ENCODE peak calls at places on chromosomes 4 and X, in ten cellular contexts. One of them, this sample, is unnamed.

GRCh38 chrX:118593407-118593806 is 97.8 kb downstream of the DOCK11 start:
- DNase-seq in choroid plexus epithelial cell: no peak
- DNase-seq in thyroid gland: no peak
- DNase-seq in mucosa of descending colon: no peak
- DNase-seq in AG10803: no peak
- DNase-seq in neural progenitor cell: no peak
- DNase-seq in HFF-Myc: no peak
- DNase-seq in aorta: no peak
- DNase-seq in WERI-Rb-1: no peak
- DNase-seq in fibroblast of the aortic adventitia: no peak
- DNase-seq in this sample: no peak

GRCh38 chr4:13367244-13367643 is 116.9 kb downstream of the RAB28 start:
- DNase-seq in mucosa of descending colon: no peak
- DNase-seq in aorta: no peak
- DNase-seq in AG10803: no peak
- DNase-seq in HFF-Myc: no peak
- DNase-seq in choroid plexus epithelial cell: no peak
- DNase-seq in neural progenitor cell: no peak
- DNase-seq in fibroblast of the aortic adventitia: no peak
- DNase-seq in WERI-Rb-1: no peak
- DNase-seq in thyroid gland: peak; percentile 8
- DNase-seq in this sample: no peak

GRCh38 chr4:72112514-72113156 is 80.8 kb downstream of the NPFFR2 start:
- DNase-seq in neural progenitor cell: no peak
- DNase-seq in WERI-Rb-1: no peak
- DNase-seq in mucosa of descending colon: no peak
- DNase-seq in AG10803: peak; percentile 38
- DNase-seq in thyroid gland: no peak
- DNase-seq in aorta: no peak
- DNase-seq in fibroblast of the aortic adventitia: peak; percentile 17
- DNase-seq in choroid plexus epithelial cell: peak; percentile 31
- DNase-seq in HFF-Myc: peak; percentile 79
- DNase-seq in this sample: peak; percentile 82

GRCh38 chr4:121822796-121823504 is 733 bp downstream of the CCNA2 start:
- DNase-seq in choroid plexus epithelial cell: peak; percentile 30
- DNase-seq in AG10803: no peak
- DNase-seq in aorta: no peak
- DNase-seq in neural progenitor cell: peak; percentile 52
- DNase-seq in mucosa of descending colon: peak; percentile 32
- DNase-seq in HFF-Myc: no peak
- DNase-seq in WERI-Rb-1: peak; percentile 40
- DNase-seq in thyroid gland: peak; percentile 20
- DNase-seq in fibroblast of the aortic adventitia: peak; percentile 11
- DNase-seq in this sample: peak; percentile 18

GRCh38 chr4:105613326-105613725 is 60.9 kb downstream of the ARHGEF38 start:
- DNase-seq in aorta: no peak
- DNase-seq in neural progenitor cell: no peak
- DNase-seq in fibroblast of the aortic adventitia: no peak
- DNase-seq in choroid plexus epithelial cell: no peak
- DNase-seq in AG10803: no peak
- DNase-seq in WERI-Rb-1: no peak
- DNase-seq in mucosa of descending colon: no peak
- DNase-seq in thyroid gland: no peak
- DNase-seq in HFF-Myc: no peak
- DNase-seq in this sample: peak; percentile 18

GRCh38 chrX:9163153-9163790 is 129.3 kb upstream of the FAM9B start:
- DNase-seq in thyroid gland: no peak
- DNase-seq in neural progenitor cell: peak; percentile 2
- DNase-seq in mucosa of descending colon: no peak
- DNase-seq in WERI-Rb-1: no peak
- DNase-seq in choroid plexus epithelial cell: peak; percentile 30
- DNase-seq in HFF-Myc: no peak
- DNase-seq in AG10803: peak; percentile 16
- DNase-seq in aorta: no peak
- DNase-seq in fibroblast of the aortic adventitia: peak; percentile 23
- DNase-seq in this sample: peak; percentile 40

GRCh38 chrX:72046447-72046846 is 85.3 kb downstream of the RTL5 start:
- DNase-seq in thyroid gland: no peak
- DNase-seq in neural progenitor cell: no peak
- DNase-seq in AG10803: no peak
- DNase-seq in WERI-Rb-1: peak; percentile 75
- DNase-seq in aorta: no peak
- DNase-seq in fibroblast of the aortic adventitia: no peak
- DNase-seq in choroid plexus epithelial cell: no peak
- DNase-seq in HFF-Myc: no peak
- DNase-seq in mucosa of descending colon: no peak
- DNase-seq in this sample: peak; percentile 40

GRCh38 chr4:189071241-189071640 is 869.4 kb upstream of the FRG1 start:
- DNase-seq in neural progenitor cell: no peak
- DNase-seq in mucosa of descending colon: no peak
- DNase-seq in HFF-Myc: no peak
- DNase-seq in choroid plexus epithelial cell: no peak
- DNase-seq in thyroid gland: no peak
- DNase-seq in fibroblast of the aortic adventitia: no peak
- DNase-seq in WERI-Rb-1: no peak
- DNase-seq in aorta: no peak
- DNase-seq in AG10803: no peak
- DNase-seq in this sample: no peak

GRCh38 chr4:151133311-151133710 is 33.9 kb downstream of the RPS3A start:
- DNase-seq in mucosa of descending colon: no peak
- DNase-seq in AG10803: no peak
- DNase-seq in fibroblast of the aortic adventitia: no peak
- DNase-seq in choroid plexus epithelial cell: no peak
- DNase-seq in WERI-Rb-1: no peak
- DNase-seq in HFF-Myc: no peak
- DNase-seq in thyroid gland: no peak
- DNase-seq in aorta: no peak
- DNase-seq in neural progenitor cell: no peak
- DNase-seq in this sample: no peak

GRCh38 chr4:13919021-13919441 is 291.5 kb upstream of the BOD1L1 start:
- DNase-seq in choroid plexus epithelial cell: peak; percentile 90
- DNase-seq in fibroblast of the aortic adventitia: peak; percentile 97
- DNase-seq in aorta: no peak
- DNase-seq in mucosa of descending colon: peak; percentile 5
- DNase-seq in thyroid gland: no peak
- DNase-seq in AG10803: peak; percentile 99
- DNase-seq in WERI-Rb-1: no peak
- DNase-seq in neural progenitor cell: no peak
- DNase-seq in HFF-Myc: peak; percentile 91
- DNase-seq in this sample: peak; percentile 74

GRCh38 chrX:71543316-71543715 is 10.4 kb downstream of the OGT start:
- DNase-seq in fibroblast of the aortic adventitia: peak; percentile 85
- DNase-seq in aorta: no peak
- DNase-seq in WERI-Rb-1: no peak
- DNase-seq in thyroid gland: no peak
- DNase-seq in HFF-Myc: no peak
- DNase-seq in neural progenitor cell: no peak
- DNase-seq in mucosa of descending colon: no peak
- DNase-seq in choroid plexus epithelial cell: peak; percentile 68
- DNase-seq in AG10803: peak; percentile 75
- DNase-seq in this sample: peak; percentile 80

GRCh38 chrX:153643431-153644351 is 3.3 kb upstream of the DUSP9 start:
- DNase-seq in thyroid gland: no peak
- DNase-seq in neural progenitor cell: peak; percentile 61
- DNase-seq in WERI-Rb-1: peak; percentile 51
- DNase-seq in mucosa of descending colon: no peak
- DNase-seq in AG10803: no peak
- DNase-seq in HFF-Myc: no peak
- DNase-seq in aorta: peak; percentile 77
- DNase-seq in choroid plexus epithelial cell: no peak
- DNase-seq in fibroblast of the aortic adventitia: no peak
- DNase-seq in this sample: no peak

GRCh38 chr4:107989162-107989536 is 540 bp upstream of the HADH start:
- DNase-seq in neural progenitor cell: no peak
- DNase-seq in choroid plexus epithelial cell: no peak
- DNase-seq in aorta: no peak
- DNase-seq in thyroid gland: no peak
- DNase-seq in mucosa of descending colon: no peak
- DNase-seq in fibroblast of the aortic adventitia: no peak
- DNase-seq in WERI-Rb-1: no peak
- DNase-seq in AG10803: no peak
- DNase-seq in HFF-Myc: no peak
- DNase-seq in this sample: no peak

GRCh38 chrX:154317391-154318000 is 21.9 kb downstream of the TKTL1 start:
- DNase-seq in choroid plexus epithelial cell: peak; percentile 28
- DNase-seq in WERI-Rb-1: peak; percentile 72
- DNase-seq in aorta: no peak
- DNase-seq in neural progenitor cell: peak; percentile 55
- DNase-seq in fibroblast of the aortic adventitia: peak; percentile 46
- DNase-seq in AG10803: peak; percentile 26
- DNase-seq in mucosa of descending colon: peak; percentile 25
- DNase-seq in HFF-Myc: no peak
- DNase-seq in thyroid gland: peak; percentile 12
- DNase-seq in this sample: no peak

GRCh38 chrX:13821740-13822139 is 4.8 kb upstream of the GPM6B start:
- DNase-seq in HFF-Myc: no peak
- DNase-seq in WERI-Rb-1: no peak
- DNase-seq in thyroid gland: no peak
- DNase-seq in mucosa of descending colon: no peak
- DNase-seq in fibroblast of the aortic adventitia: no peak
- DNase-seq in AG10803: no peak
- DNase-seq in aorta: no peak
- DNase-seq in neural progenitor cell: no peak
- DNase-seq in choroid plexus epithelial cell: no peak
- DNase-seq in this sample: no peak

GRCh38 chrX:154596290-154596929 is 11.5 kb downstream of the CTAG1A start:
- DNase-seq in mucosa of descending colon: no peak
- DNase-seq in WERI-Rb-1: peak; percentile 20
- DNase-seq in choroid plexus epithelial cell: peak; percentile 55
- DNase-seq in aorta: peak; percentile 58
- DNase-seq in HFF-Myc: no peak
- DNase-seq in neural progenitor cell: peak; percentile 65
- DNase-seq in fibroblast of the aortic adventitia: peak; percentile 47
- DNase-seq in AG10803: peak; percentile 94
- DNase-seq in thyroid gland: peak; percentile 52
- DNase-seq in this sample: peak; percentile 93

DNA sequence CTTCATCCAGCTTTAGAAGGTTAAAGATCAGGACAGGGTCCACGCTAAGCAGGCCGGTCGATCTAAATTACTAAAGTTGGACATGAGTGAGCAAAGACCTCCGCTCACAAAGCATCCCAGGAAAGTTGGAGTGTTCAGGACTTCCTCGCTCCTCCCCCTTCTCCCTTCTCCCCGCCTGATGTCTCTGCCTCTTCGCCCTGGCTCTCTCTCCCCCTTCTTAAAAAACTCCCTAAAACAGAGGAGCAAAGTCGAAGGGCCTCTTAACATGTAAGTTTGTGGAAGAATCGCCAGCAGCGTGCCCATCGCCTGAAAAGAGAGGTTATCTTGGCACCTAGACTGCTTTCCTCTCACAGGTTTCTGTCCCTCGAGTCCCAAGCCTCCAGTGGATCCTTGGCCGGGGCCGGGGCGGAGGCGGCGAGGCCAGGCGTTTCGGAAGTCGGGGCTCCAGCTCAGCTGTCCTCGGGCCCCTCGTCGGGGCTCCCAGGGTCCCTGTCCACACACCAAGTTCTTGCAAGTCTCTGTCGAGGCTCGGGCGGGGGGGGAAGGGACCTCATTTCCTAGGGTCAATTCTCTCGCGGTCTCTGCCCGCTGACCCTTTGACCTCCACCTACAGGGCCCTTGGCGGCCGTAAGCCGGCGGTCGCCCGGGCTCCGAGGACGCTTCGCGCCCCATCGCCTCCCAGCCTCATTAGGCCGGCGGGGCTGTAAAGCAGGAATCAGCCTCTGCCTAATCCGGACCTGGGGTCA is 7.6 kb downstream of the ZIC3 start:
- DNase-seq in thyroid gland: no peak
- DNase-seq in WERI-Rb-1: no peak
- DNase-seq in AG10803: no peak
- DNase-seq in fibroblast of the aortic adventitia: no peak
- DNase-seq in choroid plexus epithelial cell: no peak
- DNase-seq in neural progenitor cell: peak; percentile 92
- DNase-seq in aorta: no peak
- DNase-seq in HFF-Myc: no peak
- DNase-seq in mucosa of descending colon: no peak
- DNase-seq in this sample: no peak
- H3K4me3 ChIP-seq in thyroid gland: no peak overlapping the region
- H3K4me3 ChIP-seq in WERI-Rb-1: no peak overlapping the region
- H3K4me3 ChIP-seq in AG10803: no peak overlapping the region
- H3K4me3 ChIP-seq in fibroblast of the aortic adventitia: no peak overlapping the region
- H3K4me3 ChIP-seq in choroid plexus epithelial cell: peak overlapping the region; percentile 49
- H3K4me3 ChIP-seq in neural progenitor cell: peak overlapping the region; percentile 54
- H3K4me3 ChIP-seq in aorta: no peak overlapping the region
- H3K4me3 ChIP-seq in HFF-Myc: no peak overlapping the region
- H3K4me3 ChIP-seq in mucosa of descending colon: no peak overlapping the region
- H3K4me3 ChIP-seq in this sample: no peak overlapping the region

DNA sequence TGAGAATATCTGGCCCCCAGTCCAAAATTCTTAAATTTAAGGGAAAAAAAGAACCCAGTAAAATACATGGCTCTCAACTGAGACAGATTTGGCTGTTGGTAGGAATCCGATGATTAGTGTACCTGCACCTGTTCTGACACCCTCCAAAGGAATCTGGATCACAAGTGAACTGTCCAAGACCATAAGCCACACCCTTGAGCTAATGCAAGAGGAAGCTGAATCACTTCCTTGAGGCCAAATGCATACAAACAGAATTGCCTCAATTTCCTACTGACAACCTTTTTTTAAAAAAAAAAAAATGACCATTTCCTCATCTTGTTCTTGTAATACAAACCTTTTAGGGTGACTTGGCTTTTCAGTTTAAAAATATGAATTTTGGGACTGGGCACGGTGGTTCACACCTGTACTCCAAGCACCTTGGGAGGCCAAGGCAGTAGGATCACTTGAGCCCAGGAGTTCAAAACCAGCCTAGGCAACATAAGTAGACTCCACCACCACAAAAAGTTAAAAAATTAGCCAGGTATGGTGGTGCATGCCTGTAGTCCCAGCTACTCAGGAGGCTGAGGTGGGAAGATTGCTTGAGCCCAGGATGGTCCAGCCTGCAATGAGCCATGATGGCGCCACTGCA is 10.7 kb upstream of the FBXL5 start:
- DNase-seq in mucosa of descending colon: peak; percentile 46
- DNase-seq in thyroid gland: no peak
- DNase-seq in AG10803: no peak
- DNase-seq in fibroblast of the aortic adventitia: peak; percentile 41
- DNase-seq in HFF-Myc: no peak
- DNase-seq in aorta: no peak
- DNase-seq in choroid plexus epithelial cell: peak; percentile 61
- DNase-seq in neural progenitor cell: no peak
- DNase-seq in WERI-Rb-1: no peak
- DNase-seq in this sample: peak; percentile 45
- H3K4me3 ChIP-seq in mucosa of descending colon: no peak overlapping the region
- H3K4me3 ChIP-seq in thyroid gland: no peak overlapping the region
- H3K4me3 ChIP-seq in AG10803: no peak overlapping the region
- H3K4me3 ChIP-seq in fibroblast of the aortic adventitia: no peak overlapping the region
- H3K4me3 ChIP-seq in HFF-Myc: no peak overlapping the region
- H3K4me3 ChIP-seq in aorta: no peak overlapping the region
- H3K4me3 ChIP-seq in choroid plexus epithelial cell: no peak overlapping the region
- H3K4me3 ChIP-seq in neural progenitor cell: no peak overlapping the region
- H3K4me3 ChIP-seq in WERI-Rb-1: no peak overlapping the region
- H3K4me3 ChIP-seq in this sample: no peak overlapping the region

GRCh38 chr4:40316782-40317635 is 18.1 kb upstream of the CHRNA9 start:
- DNase-seq in WERI-Rb-1: peak; percentile 75
- DNase-seq in fibroblast of the aortic adventitia: peak; percentile 98
- DNase-seq in neural progenitor cell: peak; percentile 76
- DNase-seq in choroid plexus epithelial cell: peak; percentile 97
- DNase-seq in HFF-Myc: peak; percentile 64
- DNase-seq in mucosa of descending colon: peak; percentile 61
- DNase-seq in thyroid gland: peak; percentile 64
- DNase-seq in AG10803: peak; percentile 94
- DNase-seq in aorta: no peak
- DNase-seq in this sample: peak; percentile 93
- H3K4me3 ChIP-seq in WERI-Rb-1: peak overlapping the region; percentile 22
- H3K4me3 ChIP-seq in fibroblast of the aortic adventitia: peak overlapping the region; percentile 64
- H3K4me3 ChIP-seq in neural progenitor cell: no peak overlapping the region
- H3K4me3 ChIP-seq in choroid plexus epithelial cell: peak overlapping the region; percentile 32
- H3K4me3 ChIP-seq in HFF-Myc: peak overlapping the region; percentile 11
- H3K4me3 ChIP-seq in mucosa of descending colon: no peak overlapping the region
- H3K4me3 ChIP-seq in thyroid gland: no peak overlapping the region
- H3K4me3 ChIP-seq in AG10803: peak overlapping the region; percentile 60
- H3K4me3 ChIP-seq in aorta: peak overlapping the region; percentile 23
- H3K4me3 ChIP-seq in this sample: peak overlapping the region; percentile 61

GRCh38 chr4:2064276-2064991 is 5.3 kb downstream of the NAT8L start:
- DNase-seq in neural progenitor cell: no peak
- DNase-seq in aorta: peak; percentile 67
- DNase-seq in choroid plexus epithelial cell: no peak
- DNase-seq in thyroid gland: no peak
- DNase-seq in AG10803: no peak
- DNase-seq in WERI-Rb-1: no peak
- DNase-seq in HFF-Myc: no peak
- DNase-seq in fibroblast of the aortic adventitia: no peak
- DNase-seq in mucosa of descending colon: peak; percentile 79
- DNase-seq in this sample: no peak
- H3K4me3 ChIP-seq in neural progenitor cell: no peak overlapping the region
- H3K4me3 ChIP-seq in aorta: no peak overlapping the region
- H3K4me3 ChIP-seq in choroid plexus epithelial cell: no peak overlapping the region
- H3K4me3 ChIP-seq in thyroid gland: no peak overlapping the region
- H3K4me3 ChIP-seq in AG10803: no peak overlapping the region
- H3K4me3 ChIP-seq in WERI-Rb-1: no peak overlapping the region
- H3K4me3 ChIP-seq in HFF-Myc: no peak overlapping the region
- H3K4me3 ChIP-seq in fibroblast of the aortic adventitia: no peak overlapping the region
- H3K4me3 ChIP-seq in mucosa of descending colon: no peak overlapping the region
- H3K4me3 ChIP-seq in this sample: no peak overlapping the region